ENCODE peak calls at places on chromosomes 11 and 22, in ten cellular contexts. U, H, T, L, I, K, Z, D, M and G are unnamed samples.

GRCh38 chr22:24153353-24153752 is 27.9 kb upstream of the SUSD2 start:
- DNase-seq in U (no peak), L (peak), Z (no peak), I (no peak), H (peak), M (no peak), K (no peak), T (no peak), D (no peak), G (no peak)

GRCh38 chr11:112977620-112978212 is 16.5 kb downstream of the NCAM1 start:
- DNase-seq in I (peak), Z (no peak), K (no peak), M (no peak), U (no peak), T (no peak), L (peak), H (peak), D (no peak), G (no peak)

GRCh38 chr22:42178910-42179495 is 48.4 kb upstream of the CYP2D6 start:
- DNase-seq in I (no peak), T (no peak), H (no peak), U (no peak), D (no peak), L (no peak), Z (no peak), K (no peak), M (no peak), G (no peak)

GRCh38 chr11:15202626-15203025 is 87.9 kb downstream of the INSC start:
- DNase-seq in L (no peak), U (no peak), M (no peak), T (no peak), K (no peak), H (no peak), I (no peak), D (no peak), Z (no peak), G (no peak)

GRCh38 chr11:11335043-11335442 is 18.0 kb downstream of the CSNK2A3 start:
- DNase-seq in I (no peak), D (no peak), U (no peak), L (no peak), T (no peak), H (no peak), Z (no peak), M (peak), K (no peak), G (no peak)

GRCh38 chr22:42090596-42091445 is at the start of gene NDUFA6:
- DNase-seq in I (peak), L (peak), Z (peak), K (peak), D (peak), H (peak), U (peak), M (peak), T (peak), G (peak)

GRCh38 chr11:134625151-134625550 is 213.1 kb upstream of the B3GAT1 start:
- DNase-seq in Z (no peak), U (no peak), T (no peak), K (no peak), H (no peak), I (no peak), L (no peak), M (no peak), D (no peak), G (peak)

GRCh38 chr11:100918551-100919500 is 210.8 kb downstream of the PGR start:
- DNase-seq in K (no peak), D (no peak), H (peak), I (no peak), T (peak), M (no peak), Z (no peak), L (peak), U (no peak), G (no peak)

GRCh38 chr22:30348837-30349236 is 7.9 kb downstream of the SF3A1 start:
- DNase-seq in K (no peak), D (peak), Z (no peak), M (no peak), I (peak), L (no peak), H (no peak), T (no peak), U (no peak), G (no peak)

GRCh38 chr22:22870577-22871398 is 16.8 kb upstream of the IGLL5 start:
- DNase-seq in L (no peak), K (no peak), M (peak), U (no peak), T (no peak), D (no peak), I (no peak), H (peak), Z (no peak), G (no peak)
- TF ChIP-seq CTCF in L (no peak), K (no peak), M (peak), U (no peak), T (peak), D (no peak), I (peak), H (no peak), Z (no peak), G (no peak)

GRCh38 chr11:73929388-73929787 is 21.4 kb upstream of the DNAJB13 start:
- DNase-seq in M (no peak), I (no peak), D (no peak), U (no peak), K (no peak), L (no peak), T (no peak), Z (no peak), H (no peak), G (no peak)

GRCh38 chr11:73931951-73932350 is 18.9 kb upstream of the DNAJB13 start:
- DNase-seq in K (no peak), Z (no peak), I (no peak), H (no peak), D (no peak), T (no peak), M (no peak), U (no peak), L (no peak), G (no peak)

GRCh38 chr11:73931039-73931645 is 19.7 kb upstream of the DNAJB13 start:
- DNase-seq in Z (peak), T (peak), H (peak), U (no peak), K (no peak), D (no peak), M (peak), I (peak), L (peak), G (no peak)
- TF ChIP-seq CTCF in Z (peak), T (peak), H (peak), U (no peak), K (no peak), D (peak), M (peak), I (peak), L (peak), G (no peak)

DNA sequence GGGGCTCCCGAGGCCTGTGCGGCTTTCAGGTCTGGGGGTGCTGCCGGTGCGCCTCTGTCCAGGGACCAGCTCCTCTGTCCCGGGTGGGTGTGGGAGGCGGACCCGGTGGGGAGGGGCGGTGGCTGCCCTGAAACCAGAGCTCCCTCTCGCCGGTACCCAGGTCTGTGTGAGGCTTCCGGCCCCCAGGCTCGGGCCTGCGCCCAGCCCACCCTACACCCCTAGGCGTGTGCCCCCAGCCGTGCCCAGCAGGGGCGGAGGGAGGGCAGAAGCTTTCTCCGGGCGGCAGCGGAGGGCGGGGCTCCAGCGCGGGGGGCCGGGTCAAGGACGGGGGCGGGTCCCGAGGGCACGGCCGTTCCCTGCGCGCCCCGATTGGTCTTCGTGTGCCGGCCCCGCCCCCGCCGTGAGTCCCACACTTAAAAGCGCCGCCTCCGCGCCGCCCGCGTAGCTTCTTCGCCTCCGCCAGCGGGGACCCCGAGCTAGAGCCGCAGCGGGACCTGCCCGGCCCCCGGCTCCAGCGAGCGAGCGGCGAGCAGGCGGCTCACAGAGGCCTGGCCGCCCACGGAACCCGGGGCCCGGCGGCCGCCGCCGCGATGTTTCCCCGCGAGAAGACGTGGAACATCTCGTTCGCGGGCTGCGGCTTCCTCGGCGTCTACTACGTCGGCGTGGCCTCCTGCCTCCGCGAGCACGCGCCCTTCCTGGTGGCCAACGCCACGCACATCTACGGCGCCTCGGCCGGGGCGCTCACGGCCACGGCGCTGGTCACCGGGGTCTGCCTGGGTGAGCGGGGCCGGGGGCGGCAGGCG is 616 bp downstream of the PNPLA2 start:
- DNase-seq in D (no peak), L (peak), Z (no peak), H (peak), U (peak), T (peak), M (peak), K (peak), I (peak), G (peak)
- TF ChIP-seq CTCF in D (peak), L (no peak), Z (peak), H (peak), U (no peak), T (no peak), M (no peak), K (no peak), I (no peak), G (no peak)

GRCh38 chr22:19854778-19855503 is at the start of the genes GNB1L and RTL10:
- DNase-seq in L (peak), M (peak), H (peak), I (peak), D (peak), K (peak), Z (peak), U (peak), T (peak), G (peak)
- TF ChIP-seq CTCF in L (peak), M (peak), H (no peak), I (no peak), D (peak), K (no peak), Z (peak), U (no peak), T (peak), G (no peak)

GRCh38 chr22:46754110-46754799 is 8.2 kb upstream of the TBC1D22A start:
- DNase-seq in D (peak), K (peak), U (peak), T (peak), I (peak), L (peak), H (peak), M (no peak), Z (peak), G (peak)
- TF ChIP-seq CTCF in D (no peak), K (no peak), U (no peak), T (no peak), I (no peak), L (no peak), H (no peak), M (no peak), Z (no peak), G (no peak)

GRCh38 chr11:91326280-91326679 is 898.3 kb upstream of the FAT3 start:
- DNase-seq in D (no peak), I (no peak), M (no peak), H (no peak), T (no peak), L (no peak), Z (no peak), U (no peak), K (no peak), G (no peak)
- TF ChIP-seq CTCF in D (no peak), I (no peak), M (no peak), H (no peak), T (no peak), L (no peak), Z (no peak), U (no peak), K (no peak), G (no peak)

GRCh38 chr11:63906087-63906486 is 10.9 kb downstream of the RCOR2 start:
- DNase-seq in K (no peak), I (no peak), M (no peak), L (no peak), T (no peak), D (no peak), U (no peak), Z (no peak), H (no peak), G (no peak)

GRCh38 chr11:63905179-63905578 is 11.8 kb downstream of the RCOR2 start:
- DNase-seq in U (no peak), H (no peak), T (no peak), Z (no peak), M (no peak), L (no peak), D (no peak), I (no peak), K (no peak), G (no peak)

GRCh38 chr11:63907808-63908530 is 9.0 kb downstream of the RCOR2 start:
- DNase-seq in K (no peak), D (no peak), T (peak), L (no peak), Z (no peak), H (no peak), M (peak), I (no peak), U (no peak), G (no peak)

GRCh38 chr11:63907063-63907462 is 9.9 kb downstream of the RCOR2 start:
- DNase-seq in H (no peak), T (no peak), U (no peak), Z (no peak), D (no peak), L (no peak), I (no peak), K (no peak), M (no peak), G (no peak)

DNA sequence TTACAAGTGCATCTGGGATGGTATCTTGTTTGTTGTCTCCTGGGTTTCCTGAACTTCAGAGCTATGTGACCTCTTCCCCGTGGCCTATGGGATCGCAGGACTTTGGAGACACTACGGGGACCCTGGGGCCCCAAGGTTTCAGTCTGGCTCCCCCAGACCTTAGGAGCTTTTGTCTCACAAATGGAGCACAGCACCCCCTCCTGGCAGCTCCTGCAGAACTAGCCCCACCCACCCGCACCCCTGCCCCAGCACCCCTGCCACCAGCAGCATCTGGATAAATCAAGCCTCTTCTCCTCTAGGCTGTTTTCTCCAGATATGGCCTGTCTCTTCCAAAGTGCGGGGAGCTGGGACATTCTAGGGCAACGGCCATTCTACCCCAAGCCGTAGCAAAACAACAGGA is 10.4 kb downstream of the RCOR2 start:
- DNase-seq in K (no peak), M (peak), H (peak), U (no peak), Z (no peak), D (no peak), I (no peak), T (peak), L (peak), G (no peak)
- TF ChIP-seq CTCF in K (no peak), M (peak), H (no peak), U (no peak), Z (no peak), D (peak), I (no peak), T (no peak), L (peak), G (no peak)

GRCh38 chr11:64539239-64539638 is 51.8 kb upstream of the SLC22A12 start:
- DNase-seq in T (no peak), Z (no peak), I (no peak), U (no peak), H (no peak), M (no peak), K (no peak), L (no peak), D (no peak), G (no peak)

GRCh38 chr11:64540426-64540825 is 50.6 kb upstream of the SLC22A12 start:
- DNase-seq in Z (no peak), D (no peak), H (no peak), M (no peak), T (no peak), K (no peak), L (no peak), I (no peak), U (no peak), G (no peak)

GRCh38 chr11:64541131-64541530 is 49.9 kb upstream of the SLC22A12 start:
- DNase-seq in H (no peak), T (no peak), Z (no peak), I (no peak), M (no peak), L (no peak), D (no peak), U (no peak), K (no peak), G (no peak)

GRCh38 chr11:64538501-64538951 is 52.5 kb upstream of the SLC22A12 start:
- DNase-seq in M (no peak), H (no peak), I (no peak), U (no peak), T (no peak), K (no peak), Z (no peak), L (no peak), D (no peak), G (no peak)

DNA sequence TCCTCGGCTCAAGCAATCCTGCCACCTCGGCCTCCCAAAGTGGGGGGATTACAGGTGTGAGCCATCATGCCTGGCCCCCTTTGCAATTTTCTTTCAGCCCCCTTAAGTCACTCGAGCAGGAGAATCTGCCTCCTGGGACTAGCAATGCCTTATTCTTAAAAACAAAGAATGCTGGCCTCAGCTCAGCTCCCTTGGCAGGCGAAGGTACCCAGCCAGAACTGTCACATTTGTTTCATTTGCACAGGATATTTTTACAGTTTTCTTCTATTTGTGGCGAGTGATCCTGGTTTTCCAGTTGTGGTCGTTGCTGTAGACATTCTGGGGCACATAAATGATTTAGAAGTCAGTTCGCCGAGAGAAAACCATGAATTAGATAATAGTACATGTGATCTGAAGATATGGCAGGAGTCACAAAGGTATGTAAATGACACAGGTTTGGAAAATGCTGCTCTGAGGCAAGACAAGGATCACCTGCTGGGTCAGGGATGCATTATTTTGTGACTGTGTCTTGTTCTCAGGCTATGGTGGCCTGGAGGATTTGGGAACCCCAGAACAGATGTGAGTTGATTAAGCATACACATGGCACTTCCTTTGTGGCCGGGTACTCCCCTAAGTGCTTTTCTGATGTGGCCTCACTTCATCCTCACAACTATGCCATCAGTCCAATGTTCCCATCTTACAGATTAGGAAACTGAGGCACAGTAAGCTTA is 51.2 kb upstream of the SLC22A12 start:
- DNase-seq in I (no peak), M (no peak), Z (no peak), D (no peak), L (no peak), T (no peak), U (no peak), H (no peak), K (no peak), G (no peak)
- TF ChIP-seq CTCF in I (no peak), M (no peak), Z (no peak), D (no peak), L (no peak), T (no peak), U (no peak), H (no peak), K (no peak), G (no peak)

GRCh38 chr22:22591348-22592299 is 32.6 kb upstream of the PRAME start:
- DNase-seq in D (no peak), L (peak), K (no peak), T (no peak), M (no peak), Z (no peak), I (peak), U (no peak), H (peak), G (no peak)
- TF ChIP-seq CTCF in D (no peak), L (no peak), K (no peak), T (no peak), M (no peak), Z (no peak), I (no peak), U (no peak), H (peak), G (no peak)